ENCODE peak calls at places on chromosomes 2 and 18, in five cellular contexts. One of them, this sample, is unnamed.

GRCh38 chr18:26017929-26018328 is 72.5 kb downstream of the SS18 start:
- DNase-seq in K562: no peak
- DNase-seq in HepG2: no peak
- DNase-seq in GM12878: no peak
- DNase-seq in SK-N-SH: no peak
- DNase-seq in this sample: no peak

GRCh38 chr2:66432801-66433694 is 1.9 kb upstream of the MEIS1 start:
- DNase-seq in K562: peak
- DNase-seq in HepG2: peak
- DNase-seq in GM12878: no peak
- DNase-seq in SK-N-SH: peak
- DNase-seq in this sample: no peak

GRCh38 chr18:10322408-10322807 is 132.0 kb upstream of the APCDD1 start:
- DNase-seq in K562: no peak
- DNase-seq in HepG2: no peak
- DNase-seq in GM12878: no peak
- DNase-seq in SK-N-SH: no peak
- DNase-seq in this sample: no peak

GRCh38 chr2:66862871-66863650 is 428.1 kb downstream of the MEIS1 start:
- DNase-seq in K562: no peak
- DNase-seq in HepG2: no peak
- DNase-seq in GM12878: no peak
- DNase-seq in SK-N-SH: no peak
- DNase-seq in this sample: no peak

GRCh38 chr2:238817931-238818330 is 30.0 kb upstream of the TWIST2 start:
- DNase-seq in K562: no peak
- DNase-seq in HepG2: no peak
- DNase-seq in GM12878: no peak
- DNase-seq in SK-N-SH: no peak
- DNase-seq in this sample: no peak

GRCh38 chr2:215940645-215941184 is 72.6 kb downstream of the MREG start:
- DNase-seq in K562: no peak
- DNase-seq in HepG2: no peak
- DNase-seq in GM12878: no peak
- DNase-seq in SK-N-SH: no peak
- DNase-seq in this sample: no peak

GRCh38 chr2:220555961-220556360 is 928.5 kb downstream of the SLC4A3 start:
- DNase-seq in K562: no peak
- DNase-seq in HepG2: no peak
- DNase-seq in GM12878: no peak
- DNase-seq in SK-N-SH: no peak
- DNase-seq in this sample: no peak

GRCh38 chr18:907171-907879 is 2.7 kb downstream of the ADCYAP1 start:
- DNase-seq in K562: no peak
- DNase-seq in HepG2: no peak
- DNase-seq in GM12878: no peak
- DNase-seq in SK-N-SH: peak
- DNase-seq in this sample: no peak

GRCh38 chr2:20443276-20443920 is 3.5 kb upstream of the RHOB start:
- DNase-seq in K562: no peak
- DNase-seq in HepG2: peak
- DNase-seq in GM12878: no peak
- DNase-seq in SK-N-SH: peak
- DNase-seq in this sample: no peak

GRCh38 chr2:174931724-174932123 is 73.5 kb downstream of the CHN1 start:
- DNase-seq in K562: no peak
- DNase-seq in HepG2: no peak
- DNase-seq in GM12878: no peak
- DNase-seq in SK-N-SH: no peak
- DNase-seq in this sample: no peak

GRCh38 chr2:61762292-61762691 is 91.6 kb downstream of the FAM161A start:
- DNase-seq in K562: no peak
- DNase-seq in HepG2: no peak
- DNase-seq in GM12878: peak
- DNase-seq in SK-N-SH: no peak
- DNase-seq in this sample: no peak

GRCh38 chr2:85503168-85503610 is 35.8 kb upstream of the MAT2A start:
- DNase-seq in K562: no peak
- DNase-seq in HepG2: peak
- DNase-seq in GM12878: no peak
- DNase-seq in SK-N-SH: no peak
- DNase-seq in this sample: no peak

GRCh38 chr2:44392338-44392943 is 30.7 kb downstream of the CAMKMT start:
- DNase-seq in K562: peak
- DNase-seq in HepG2: peak
- DNase-seq in GM12878: no peak
- DNase-seq in SK-N-SH: peak
- DNase-seq in this sample: peak

GRCh38 chr2:191499874-191500565 is 177.9 kb upstream of the NABP1 start:
- DNase-seq in K562: no peak
- DNase-seq in HepG2: no peak
- DNase-seq in GM12878: no peak
- DNase-seq in SK-N-SH: peak
- DNase-seq in this sample: no peak

GRCh38 chr2:177030391-177031000 is 182.1 kb upstream of the HNRNPA3 start:
- DNase-seq in K562: no peak
- DNase-seq in HepG2: no peak
- DNase-seq in GM12878: no peak
- DNase-seq in SK-N-SH: peak
- DNase-seq in this sample: no peak

GRCh38 chr2:237441605-237442004 is 27.6 kb upstream of the COL6A3 start:
- DNase-seq in K562: no peak
- DNase-seq in HepG2: no peak
- DNase-seq in GM12878: no peak
- DNase-seq in SK-N-SH: peak
- DNase-seq in this sample: no peak

GRCh38 chr18:9042766-9043481 is 59.6 kb upstream of the NDUFV2 start:
- DNase-seq in K562: no peak
- DNase-seq in HepG2: no peak
- DNase-seq in GM12878: no peak
- DNase-seq in SK-N-SH: no peak
- DNase-seq in this sample: no peak

GRCh38 chr2:161580426-161580825 is 43.8 kb upstream of the SLC4A10 start:
- DNase-seq in K562: no peak
- DNase-seq in HepG2: no peak
- DNase-seq in GM12878: no peak
- DNase-seq in SK-N-SH: no peak
- DNase-seq in this sample: no peak

GRCh38 chr2:241702155-241702404 is 241 bp downstream of the ING5 start:
- DNase-seq in K562: peak
- DNase-seq in HepG2: no peak
- DNase-seq in GM12878: peak
- DNase-seq in SK-N-SH: peak
- DNase-seq in this sample: no peak

GRCh38 chr18:49335677-49336076 is 124.8 kb downstream of the DYM start:
- DNase-seq in K562: no peak
- DNase-seq in HepG2: peak
- DNase-seq in GM12878: no peak
- DNase-seq in SK-N-SH: no peak
- DNase-seq in this sample: no peak

GRCh38 chr2:164314148-164314547 is 307.1 kb downstream of the GRB14 start:
- DNase-seq in K562: no peak
- DNase-seq in HepG2: no peak
- DNase-seq in GM12878: no peak
- DNase-seq in SK-N-SH: no peak
- DNase-seq in this sample: no peak

GRCh38 chr2:169768262-169768995 is 30.2 kb upstream of the SSB start:
- DNase-seq in K562: no peak
- DNase-seq in HepG2: no peak
- DNase-seq in GM12878: no peak
- DNase-seq in SK-N-SH: no peak
- DNase-seq in this sample: no peak

GRCh38 chr2:119137502-119137901 is 21.0 kb downstream of the C1QL2 start:
- DNase-seq in K562: no peak
- DNase-seq in HepG2: no peak
- DNase-seq in GM12878: no peak
- DNase-seq in SK-N-SH: no peak
- DNase-seq in this sample: no peak
- TF ChIP-seq ZBTB33 in K562: no peak
- TF ChIP-seq ZBTB33 in HepG2: no peak
- TF ChIP-seq ZBTB33 in GM12878: no peak
- TF ChIP-seq ZBTB33 in SK-N-SH: no peak
- TF ChIP-seq ZBTB33 in this sample: no peak

DNA sequence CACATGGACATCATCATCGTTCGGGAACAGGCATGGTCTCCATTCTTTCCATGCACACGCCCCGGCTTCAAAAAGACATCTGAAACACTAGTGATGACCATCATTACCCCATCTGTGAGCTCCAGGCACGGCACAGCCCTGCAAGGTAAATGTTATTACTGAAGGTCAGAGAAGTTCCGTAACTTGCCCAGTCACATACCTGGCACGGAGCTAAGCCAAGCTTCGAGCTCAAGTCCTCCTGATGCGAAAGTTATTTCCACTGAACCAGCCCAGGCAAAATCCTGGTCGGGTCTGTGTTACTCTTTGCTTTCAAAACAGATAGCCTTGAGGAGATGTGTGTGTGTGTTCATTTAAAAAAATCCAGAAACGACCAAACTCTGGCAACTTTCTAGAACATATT is 22.8 kb downstream of the FHL2 start:
- DNase-seq in K562: no peak
- DNase-seq in HepG2: no peak
- DNase-seq in GM12878: no peak
- DNase-seq in SK-N-SH: no peak
- DNase-seq in this sample: no peak
- H3K4me2 ChIP-seq in K562: no peak
- H3K4me2 ChIP-seq in HepG2: no peak
- H3K4me2 ChIP-seq in GM12878: no peak
- H3K4me2 ChIP-seq in SK-N-SH: no peak
- H3K4me2 ChIP-seq in this sample: no peak

DNA sequence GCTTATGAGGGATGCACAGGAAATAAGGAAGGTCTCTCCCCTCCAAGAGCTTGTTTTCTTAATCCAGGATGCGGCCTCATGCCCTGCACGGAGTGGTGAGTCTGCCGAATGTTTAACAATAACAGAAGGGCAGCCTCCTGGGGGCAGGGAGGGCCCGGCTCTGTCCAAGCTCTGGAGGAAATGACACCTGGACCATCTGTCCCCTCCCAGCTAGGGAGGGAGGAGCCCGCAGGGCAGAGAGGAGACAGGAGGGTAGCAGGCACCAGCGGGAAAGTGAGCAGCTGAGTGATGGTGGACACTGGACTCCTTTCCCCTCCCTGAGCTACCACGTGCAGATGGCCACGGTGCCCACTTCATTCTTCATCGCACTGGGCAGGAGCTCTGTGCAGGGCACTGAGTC is 398.2 kb upstream of the MYT1L start:
- DNase-seq in K562: no peak
- DNase-seq in HepG2: no peak
- DNase-seq in GM12878: no peak
- DNase-seq in SK-N-SH: no peak
- DNase-seq in this sample: no peak
- H3K4me3 ChIP-seq in K562: no peak
- H3K4me3 ChIP-seq in HepG2: no peak
- H3K4me3 ChIP-seq in GM12878: no peak
- H3K4me3 ChIP-seq in SK-N-SH: no peak
- H3K4me3 ChIP-seq in this sample: no peak

GRCh38 chr2:145563752-145564615 is 1044.1 kb upstream of the ZEB2 start:
- DNase-seq in K562: no peak
- DNase-seq in HepG2: no peak
- DNase-seq in GM12878: no peak
- DNase-seq in SK-N-SH: no peak
- DNase-seq in this sample: no peak

GRCh38 chr2:145573608-145574007 is 1053.7 kb upstream of the ZEB2 start:
- DNase-seq in K562: no peak
- DNase-seq in HepG2: no peak
- DNase-seq in GM12878: no peak
- DNase-seq in SK-N-SH: peak
- DNase-seq in this sample: no peak

GRCh38 chr2:145572238-145572637 is 1052.3 kb upstream of the ZEB2 start:
- DNase-seq in K562: no peak
- DNase-seq in HepG2: no peak
- DNase-seq in GM12878: no peak
- DNase-seq in SK-N-SH: no peak
- DNase-seq in this sample: no peak

GRCh38 chr2:145569108-145569507 is 1049.2 kb upstream of the ZEB2 start:
- DNase-seq in K562: no peak
- DNase-seq in HepG2: no peak
- DNase-seq in GM12878: no peak
- DNase-seq in SK-N-SH: no peak
- DNase-seq in this sample: no peak
- TF ChIP-seq ZBTB33 in K562: no peak
- TF ChIP-seq ZBTB33 in HepG2: no peak
- TF ChIP-seq ZBTB33 in GM12878: no peak
- TF ChIP-seq ZBTB33 in SK-N-SH: no peak
- TF ChIP-seq ZBTB33 in this sample: no peak

DNA sequence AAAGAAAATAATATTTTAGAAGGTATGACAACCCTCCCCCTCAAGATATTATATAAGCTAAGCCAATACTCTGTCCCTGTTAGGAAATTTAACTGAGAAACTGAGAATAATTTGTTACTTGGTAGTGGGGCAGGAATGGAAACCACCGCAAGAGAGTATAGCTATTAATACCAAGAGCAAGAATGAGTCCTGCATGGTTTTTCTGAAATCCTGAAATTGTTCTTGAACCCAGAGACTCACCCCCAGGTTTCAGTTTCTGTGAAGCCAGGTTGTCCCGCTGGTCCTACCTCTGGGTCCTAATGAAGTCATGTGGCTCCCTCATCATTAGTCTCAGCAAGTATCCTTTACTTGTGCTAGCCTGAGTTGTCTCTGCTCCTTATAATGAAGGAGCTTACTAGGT is 671.0 kb upstream of the ACVR2A start:
- DNase-seq in K562: no peak
- DNase-seq in HepG2: no peak
- DNase-seq in GM12878: no peak
- DNase-seq in SK-N-SH: no peak
- DNase-seq in this sample: no peak
- H3K4me2 ChIP-seq in K562: no peak
- H3K4me2 ChIP-seq in HepG2: no peak
- H3K4me2 ChIP-seq in GM12878: no peak
- H3K4me2 ChIP-seq in SK-N-SH: no peak
- H3K4me2 ChIP-seq in this sample: no peak

This sample was measured in HCT116.